ENCODE peak calls at places on chromosomes 2 and 18, in nine cellular contexts. Y is A549, Q is uterus, B is ovary, C is tibial nerve, F is breast epithelium, X is K562, Z is IMR-90, G is heart left ventricle. O is an unnamed sample. For H3K4me1 and H3K9me3, the result is how much of the 10 kb centered on the place peaks cover.

GRCh38 chr2:144490857-144491256 is 29.1 kb downstream of the ZEB2 start:
- DNase-seq in Y (no peak), Q (no peak), B (no peak), C (no peak), F (no peak), X (no peak), Z (no peak), G (no peak), O (no peak)

GRCh38 chr2:200399046-200399445 is 92.6 kb downstream of the SPATS2L start:
- DNase-seq in Y (no peak), Q (no peak), B (no peak), C (no peak), F (no peak), X (no peak), Z (peak), G (no peak), O (no peak)

GRCh38 chr18:3983351-3983969 is 471.6 kb downstream of the DLGAP1 start:
- DNase-seq in Y (peak), Q (no peak), B (no peak), C (no peak), F (no peak), X (no peak), Z (peak), G (no peak), O (no peak)

GRCh38 chr2:86025229-86025820 is 80.4 kb downstream of the POLR1A start:
- DNase-seq in Y (no peak), Q (no peak), B (no peak), C (no peak), F (no peak), X (no peak), Z (no peak), G (no peak), O (no peak)

GRCh38 chr2:237685408-237685807 is 58.0 kb downstream of the LRRFIP1 start:
- DNase-seq in Y (no peak), Q (no peak), B (no peak), C (no peak), F (no peak), X (peak), Z (no peak), G (no peak), O (no peak)

GRCh38 chr2:166632616-166633015 is 138.6 kb upstream of the SCN7A start:
- DNase-seq in Y (no peak), Q (no peak), B (no peak), C (no peak), F (no peak), X (no peak), Z (peak), G (no peak), O (no peak)

GRCh38 chr18:62018034-62018760 is 125.4 kb upstream of the RNF152 start:
- DNase-seq in Y (no peak), Q (peak), B (peak), C (peak), F (no peak), X (no peak), Z (peak), G (peak), O (no peak)

GRCh38 chr2:176317246-176318065 is 48.2 kb downstream of the MTX2 start:
- DNase-seq in Y (no peak), Q (no peak), B (no peak), C (no peak), F (no peak), X (no peak), Z (no peak), G (no peak), O (no peak)

GRCh38 chr2:9206991-9207640 is 504 bp downstream of the ASAP2 start:
- DNase-seq in Y (peak), Q (peak), B (peak), C (no peak), F (no peak), X (no peak), Z (no peak), G (peak), O (no peak)

GRCh38 chr2:188367164-188367563 is 75.5 kb downstream of the GULP1 start:
- DNase-seq in Y (no peak), Q (no peak), B (no peak), C (no peak), F (no peak), X (no peak), Z (no peak), G (no peak), O (no peak)

GRCh38 chr2:186716899-186717811 is 23.3 kb downstream of the FAM171B start:
- DNase-seq in Y (no peak), Q (no peak), B (no peak), C (no peak), F (no peak), X (no peak), Z (peak), G (no peak), O (no peak)

GRCh38 chr2:134549104-134549503 is 169.7 kb downstream of the TMEM163 start:
- DNase-seq in Y (no peak), Q (peak), B (no peak), C (no peak), F (no peak), X (no peak), Z (peak), G (no peak), O (no peak)

GRCh38 chr2:212145111-212145510 is 393.5 kb downstream of the ERBB4 start:
- DNase-seq in Y (no peak), Q (no peak), B (no peak), C (no peak), F (no peak), X (no peak), Z (peak), G (no peak), O (no peak)

GRCh38 chr2:240871071-240871958 is 2.7 kb downstream of the AGXT start:
- DNase-seq in Y (no peak), Q (no peak), B (no peak), C (no peak), F (peak), X (no peak), Z (no peak), G (no peak), O (no peak)

DNA sequence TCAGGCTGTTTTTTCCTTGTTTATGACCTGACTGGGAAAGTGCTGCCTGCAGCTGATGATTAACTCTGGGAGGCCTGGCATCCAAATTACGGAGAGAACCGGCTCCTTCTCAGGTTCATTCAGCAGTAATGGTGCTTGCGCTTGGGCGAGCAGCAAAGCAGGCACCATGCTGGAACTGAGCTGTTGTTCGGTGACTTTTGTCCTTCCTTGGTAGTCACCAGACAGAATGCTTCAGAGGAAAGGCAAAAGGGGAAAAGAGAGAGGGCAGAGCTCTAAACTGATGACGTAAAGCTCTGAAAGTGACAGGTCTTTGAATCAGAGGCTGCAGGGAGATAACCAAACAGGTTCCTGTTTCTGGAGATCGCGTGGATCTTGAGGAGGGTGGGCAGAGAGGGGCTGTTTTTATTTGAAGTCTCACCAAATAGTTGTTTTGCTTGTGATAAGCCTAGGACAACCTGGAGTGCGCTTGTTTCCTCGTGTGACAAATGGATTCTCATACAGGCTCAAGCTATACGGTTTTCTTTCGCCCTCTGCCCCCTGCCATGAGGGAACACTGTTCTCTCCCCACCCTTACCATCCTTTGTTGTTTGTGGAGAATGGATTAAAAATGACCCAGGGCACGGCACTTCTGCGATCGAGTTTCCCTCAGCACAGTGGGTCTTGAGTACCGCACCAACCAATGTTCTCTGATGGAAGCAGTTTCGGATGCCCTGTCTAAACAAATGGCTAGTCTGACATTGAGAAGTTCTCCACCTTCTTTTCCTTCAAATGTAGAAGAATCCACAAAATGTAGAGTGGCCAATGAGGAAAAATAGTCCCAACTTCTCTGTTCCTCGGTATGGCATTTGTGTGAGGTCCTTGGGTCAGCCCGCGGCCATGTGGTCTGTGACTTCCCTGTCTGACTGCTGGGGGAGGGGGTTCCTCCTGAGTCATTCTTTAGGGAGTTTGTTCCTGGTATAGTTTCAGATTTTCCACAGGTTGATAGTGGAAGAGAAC is 1.3 kb downstream of the RASGRP3 start:
- DNase-seq in Y (no peak), Q (no peak), B (no peak), C (no peak), F (no peak), X (peak), Z (no peak), G (peak), O (peak)
- TF ChIP-seq POLR2A in Y (no peak), Q (no peak), B (no peak), C (no peak), F (no peak), X (no peak), Z (no peak), G (no peak), O (no peak)

GRCh38 chr2:140295767-140296166 is 1515.6 kb upstream of the NXPH2 start:
- DNase-seq in Y (no peak), Q (no peak), B (no peak), C (no peak), F (no peak), X (no peak), Z (no peak), G (no peak), O (no peak)
- H3K4me1 ChIP-seq in Y (under half), Q (under half), B (under half), C (under half), F (under half), X (under half), Z (under half), G (under half), O (under half)

DNA sequence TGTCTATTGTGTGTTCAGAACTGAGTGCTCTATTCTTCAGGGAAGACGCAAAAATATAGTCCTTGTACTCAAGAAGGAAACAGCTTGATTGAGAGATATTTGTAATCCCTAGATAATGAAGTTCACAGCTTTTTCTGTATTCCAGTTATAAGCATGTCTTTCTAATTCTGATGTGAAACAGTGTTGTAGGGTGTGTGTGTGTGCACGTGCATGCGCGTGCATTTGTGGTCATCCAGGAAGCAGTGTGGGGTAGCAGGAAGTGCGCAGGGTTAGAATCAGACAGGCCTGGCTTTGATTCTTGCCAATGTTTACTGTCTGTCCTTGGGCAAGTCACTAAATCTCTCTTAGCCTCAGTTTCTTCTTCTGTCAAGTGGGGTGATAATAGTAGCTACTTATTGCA is 87.9 kb downstream of the NPAS2 start:
- DNase-seq in Y (no peak), Q (no peak), B (no peak), C (no peak), F (no peak), X (no peak), Z (no peak), G (no peak), O (no peak)
- H3K9me3 ChIP-seq in Y (under half), Q (under half), B (under half), C (under half), F (under half), X (under half), Z (under half), G (under half), O (under half)

DNA sequence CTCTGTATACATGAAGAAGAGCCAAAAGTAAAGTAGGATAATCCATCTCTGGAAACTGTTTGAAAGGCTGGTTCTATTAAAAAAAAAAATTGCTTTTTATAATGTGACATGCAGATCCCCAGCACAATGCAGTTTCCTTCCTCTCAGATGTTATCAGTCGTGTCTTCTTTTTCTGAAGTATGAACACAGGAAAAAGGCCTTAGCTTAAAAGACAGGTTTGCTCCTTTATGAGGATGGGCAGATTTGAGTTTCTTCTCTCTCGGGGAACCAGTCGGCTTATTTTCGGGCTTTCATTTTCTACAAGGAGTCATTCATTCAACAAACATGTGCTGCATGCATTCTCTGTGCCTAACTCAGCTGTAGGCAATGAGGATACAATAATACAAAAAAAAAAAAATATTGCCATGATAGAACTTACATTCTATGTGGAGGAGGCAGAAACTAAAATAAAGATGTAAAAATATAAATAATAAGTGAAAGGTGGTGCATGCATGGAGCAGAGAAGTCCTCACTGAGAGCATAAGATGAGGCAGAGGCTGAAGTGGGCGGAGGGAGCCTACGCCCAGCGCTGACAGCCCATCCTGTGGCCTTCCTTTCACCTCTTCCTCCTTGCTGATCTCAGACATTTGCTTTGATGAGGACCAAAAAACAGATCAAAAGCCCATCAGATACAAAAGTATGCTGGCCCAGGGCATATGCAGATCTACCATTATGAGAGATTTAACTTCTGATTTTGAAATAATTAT is at the start of gene CD226:
- DNase-seq in Y (no peak), Q (no peak), B (no peak), C (no peak), F (no peak), X (no peak), Z (no peak), G (no peak), O (no peak)
- TF ChIP-seq POLR2A in Y (no peak), Q (no peak), B (no peak), C (no peak), F (no peak), X (no peak), Z (no peak), G (no peak), O (no peak)

DNA sequence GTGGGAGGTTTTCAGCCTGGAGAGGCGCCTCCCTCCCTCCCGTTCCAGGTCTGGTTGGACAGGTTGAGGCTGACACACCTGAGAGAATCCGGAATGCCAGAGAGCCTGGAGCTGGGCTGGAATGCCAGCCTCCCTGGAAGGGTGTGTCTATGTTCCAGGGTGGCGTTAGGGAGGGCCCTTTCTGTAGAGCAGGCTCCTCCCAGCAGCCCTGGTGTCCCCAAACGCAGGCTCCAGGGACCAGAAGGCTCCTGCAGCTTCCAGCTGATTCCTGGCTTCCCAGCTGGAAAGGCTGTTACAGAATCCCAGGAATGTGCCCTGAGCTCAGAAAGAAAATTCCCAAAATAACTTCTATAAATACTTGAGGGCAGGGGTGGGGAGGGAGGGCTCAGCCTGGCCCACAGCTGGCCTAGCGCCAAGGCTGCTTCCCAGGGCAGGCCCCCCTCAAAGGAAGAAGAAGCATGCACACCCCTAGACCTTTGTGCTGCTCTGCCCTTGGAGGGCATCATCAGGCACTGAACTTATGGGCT is 85.4 kb downstream of the STPG4 start:
- DNase-seq in Y (peak), Q (peak), B (peak), C (peak), F (peak), X (no peak), Z (peak), G (peak), O (peak)
- H3K4me1 ChIP-seq in Y (half or more), Q (under half), B (under half), C (under half), F (under half), X (under half), Z (under half), G (half or more), O (half or more)

DNA sequence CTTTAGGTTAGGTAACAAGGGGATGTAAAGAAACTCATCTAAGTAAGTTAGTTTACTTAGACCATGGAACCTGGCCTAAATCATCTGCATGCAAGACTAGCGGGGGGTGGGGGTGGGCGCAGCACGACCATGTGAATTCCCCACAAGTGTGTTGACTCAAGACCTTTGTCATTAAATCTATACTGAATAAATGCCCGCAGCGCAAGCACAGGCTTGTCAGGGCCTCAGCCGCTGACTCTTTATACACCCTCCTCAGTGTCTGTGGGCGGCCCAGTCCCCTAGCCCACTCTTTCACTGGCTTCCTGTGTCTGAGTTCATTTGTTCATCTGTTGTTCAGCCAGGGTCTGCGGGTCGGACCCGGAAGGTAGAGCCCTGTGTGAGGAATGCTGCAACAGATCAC is 17.8 kb downstream of the MAP3K2 start:
- DNase-seq in Y (no peak), Q (no peak), B (no peak), C (no peak), F (no peak), X (no peak), Z (no peak), G (no peak), O (no peak)
- H3K9me3 ChIP-seq in Y (under half), Q (under half), B (under half), C (under half), F (under half), X (under half), Z (under half), G (under half), O (under half)

GRCh38 chr18:8608795-8609673 is at the start of gene RAB12:
- DNase-seq in Y (peak), Q (peak), B (peak), C (peak), F (peak), X (peak), Z (peak), G (peak), O (peak)
- TF ChIP-seq POLR2A in Y (peak), Q (peak), B (peak), C (peak), F (no peak), X (no peak), Z (peak), G (no peak), O (no peak)

GRCh38 chr2:165420231-165420630 is 49.3 kb upstream of the CSRNP3 start:
- DNase-seq in Y (no peak), Q (no peak), B (no peak), C (no peak), F (no peak), X (no peak), Z (no peak), G (no peak), O (no peak)

GRCh38 chr2:165414187-165414586 is 55.3 kb upstream of the CSRNP3 start:
- DNase-seq in Y (no peak), Q (no peak), B (no peak), C (no peak), F (no peak), X (no peak), Z (no peak), G (no peak), O (no peak)

DNA sequence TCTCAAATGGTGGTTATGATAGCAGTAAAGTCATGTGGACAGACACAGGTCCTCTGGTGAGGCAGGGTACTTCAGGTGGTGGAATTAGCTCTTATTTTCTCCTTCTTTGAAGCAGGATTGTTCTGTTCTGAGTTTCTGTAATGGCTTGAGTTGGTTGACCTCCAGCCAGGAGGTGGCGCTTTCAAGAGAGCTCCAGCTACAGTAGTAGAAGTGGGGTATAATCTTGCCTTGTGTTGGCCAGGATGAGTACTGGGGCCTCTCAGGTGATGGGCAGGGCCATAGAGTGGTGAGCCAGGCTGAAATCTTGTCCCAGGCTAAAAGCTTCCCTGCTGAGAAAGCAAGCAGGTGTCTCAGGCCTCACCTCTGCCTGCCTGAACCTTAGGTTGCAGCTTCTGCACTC is 52.5 kb upstream of the CSRNP3 start:
- DNase-seq in Y (no peak), Q (no peak), B (no peak), C (no peak), F (no peak), X (no peak), Z (no peak), G (no peak), O (no peak)
- H3K4me1 ChIP-seq in Y (under half), Q (under half), B (under half), C (under half), F (under half), X (under half), Z (under half), G (under half), O (under half)

O was measured in stomach.